ENCODE peak calls at places on chromosomes 3 and 15, in four cellular contexts. Q, T, E and H are unnamed samples.

GRCh38 chr3:193909387-193909786 is 226.6 kb upstream of the HES1 start:
- DNase-seq in E (no peak), Q (no peak), T (no peak), H (no peak)

GRCh38 chr3:151058742-151059141 is 26.7 kb upstream of the MED12L start:
- DNase-seq in T (no peak), Q (no peak), E (no peak), H (no peak)

GRCh38 chr3:193943200-193943599 is 192.7 kb upstream of the HES1 start:
- DNase-seq in T (peak; percentile 60), E (no peak), Q (no peak), H (no peak)

GRCh38 chr15:28892789-28893610 is 7.2 kb downstream of the APBA2 start:
- DNase-seq in E (no peak), Q (no peak), T (no peak), H (no peak)

GRCh38 chr3:118128886-118129285 is 905.8 kb downstream of the IGSF11 start:
- DNase-seq in T (no peak), Q (no peak), E (no peak), H (no peak)

GRCh38 chr3:48428088-48428862 is 1.6 kb downstream of the PLXNB1 start:
- DNase-seq in E (no peak), T (peak; percentile 79), Q (no peak), H (peak; percentile 82)

GRCh38 chr3:193590088-193590856 is 2.7 kb upstream of the OPA1 start:
- DNase-seq in T (no peak), E (no peak), Q (no peak), H (no peak)

GRCh38 chr15:79071901-79072300 is 18.7 kb downstream of the RASGRF1 start:
- DNase-seq in T (no peak), E (no peak), Q (peak; percentile 26), H (no peak)

GRCh38 chr3:143120716-143121239 is 1.2 kb downstream of the CHST2 start:
- DNase-seq in T (peak; percentile 43), Q (peak; percentile 16), E (peak; percentile 67), H (peak; percentile 26)

GRCh38 chr3:42725454-42725853 is 22.9 kb upstream of the HHATL start:
- DNase-seq in T (no peak), Q (no peak), E (no peak), H (no peak)

DNA sequence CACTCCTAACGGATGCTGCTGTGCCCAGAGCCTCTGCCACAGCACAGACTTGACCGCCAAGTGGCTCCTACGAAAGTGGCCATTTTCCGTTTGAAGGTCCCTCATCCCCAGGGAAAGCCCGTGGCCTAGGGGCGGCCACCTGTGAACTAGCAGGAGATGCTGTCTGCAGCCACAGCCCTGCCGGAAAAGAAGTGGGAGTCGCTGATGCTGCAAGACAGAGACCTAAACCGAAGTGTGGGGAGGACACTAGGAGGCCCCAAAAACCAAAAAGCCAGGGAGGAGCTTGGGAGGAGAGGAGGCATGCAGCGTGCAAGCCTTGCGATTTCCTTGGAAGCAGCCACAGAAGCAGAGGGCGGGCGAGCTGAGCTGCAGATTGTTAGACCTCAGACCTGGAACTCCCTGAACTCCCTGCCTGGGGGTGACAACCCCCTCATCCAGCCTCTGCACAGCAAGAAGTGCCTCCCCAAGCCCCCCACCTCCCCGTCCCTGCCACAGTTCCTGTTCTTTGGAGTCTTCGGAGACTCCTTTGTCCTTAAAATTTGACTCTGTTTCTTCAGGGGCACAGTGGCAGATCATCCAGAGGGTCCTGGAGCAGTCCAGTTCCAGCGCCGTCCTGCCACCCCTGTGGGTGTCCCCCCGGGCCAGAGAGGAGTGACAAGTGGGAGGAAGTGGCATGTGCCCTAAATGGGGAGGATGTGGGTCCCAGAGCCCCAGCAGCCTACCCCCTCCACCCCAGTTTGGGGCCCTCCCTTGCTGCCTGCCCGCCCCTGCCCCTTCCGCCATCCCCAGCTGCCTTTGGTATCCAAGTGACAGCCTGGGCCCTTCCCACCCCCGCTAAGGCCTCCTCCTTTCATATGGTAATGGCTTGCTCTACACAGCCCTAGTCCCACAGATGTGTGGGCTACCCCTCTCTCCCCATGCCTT is 43.7 kb downstream of the KLHL25 start:
- DNase-seq in Q (no peak), T (peak; percentile 89), E (no peak), H (no peak)
- H3K27ac ChIP-seq in Q (peak overlapping the region; percentile 64), T (peak overlapping the region; percentile 91), E (no peak overlapping the region), H (no peak overlapping the region)

GRCh38 chr3:14404396-14405119 is 2.2 kb downstream of the SLC6A6 start:
- DNase-seq in E (peak; percentile 62), T (no peak), Q (no peak), H (no peak)
- H3K4me3 ChIP-seq in E (peak overlapping the region; percentile 80), T (peak overlapping the region; percentile 98), Q (peak overlapping the region; percentile 91), H (no peak overlapping the region)

DNA sequence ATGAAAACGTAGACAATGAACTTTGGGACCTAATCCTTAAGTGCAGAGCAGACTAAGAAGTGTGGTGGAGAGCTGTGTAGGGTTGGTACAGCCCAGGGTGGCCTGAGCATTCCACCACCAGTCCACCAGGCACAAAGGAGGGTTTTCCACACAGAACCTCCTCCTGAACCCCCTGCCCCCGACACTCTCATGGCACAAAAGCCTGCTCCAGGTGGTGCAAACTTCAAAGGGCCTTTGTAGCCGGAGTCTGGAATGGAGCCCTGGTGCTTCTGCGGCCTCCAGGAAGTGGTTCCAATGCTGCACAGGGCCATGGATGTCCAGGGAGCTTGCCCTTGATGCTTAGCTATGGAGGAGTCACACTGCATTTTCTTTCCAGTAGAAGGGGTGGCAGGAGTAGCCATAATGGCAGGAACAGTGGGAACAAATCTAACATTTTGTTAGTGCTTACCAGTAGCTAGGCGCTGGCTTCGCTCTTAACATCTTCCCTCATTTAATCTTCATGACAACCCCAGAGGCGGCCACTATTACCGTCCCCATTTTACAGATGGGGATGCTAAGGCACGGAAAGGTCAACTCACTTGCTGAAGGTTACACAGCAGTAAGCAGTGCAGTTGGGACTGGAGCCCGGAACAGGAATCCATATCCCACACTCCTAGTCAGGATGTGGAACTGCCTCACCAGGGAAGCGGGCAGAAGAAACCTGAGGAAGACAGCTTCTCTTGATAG is 68.6 kb downstream of the LRIG1 start:
- DNase-seq in E (no peak), T (no peak), Q (no peak), H (no peak)
- H3K4me1 ChIP-seq in E (peaks cover 68% of the 10 kb centered on the region), T (peaks cover 52% of the 10 kb centered on the region), Q (peaks cover 92% of the 10 kb centered on the region), H (no peaks in the 10 kb centered on the region)

GRCh38 chr15:70476441-70476840 is 286.9 kb downstream of the UACA start:
- DNase-seq in T (no peak), E (no peak), Q (no peak), H (no peak)
- H3K27ac ChIP-seq in T (no peak overlapping the region), E (no peak overlapping the region), Q (no peak overlapping the region), H (no peak overlapping the region)

GRCh38 chr3:140941090-140941433 is 574 bp upstream of the SLC25A36 start:
- DNase-seq in Q (no peak), T (no peak), E (no peak), H (no peak)
- H3K4me3 ChIP-seq in Q (peak overlapping the region; percentile 82), T (peak overlapping the region; percentile 46), E (peak overlapping the region; percentile 98), H (peak overlapping the region; percentile 38)